ENCODE peak calls at places on chromosomes 2 and 18, in seven cellular contexts. X is right cardiac atrium, J is foreskin melanocyte, O is mesenchymal stem cell, I is NCI-H774, W is nephron progenitor cell, H is caudate nucleus. B is an unnamed sample.

GRCh38 chr2:165544897-165545296 is 75.4 kb downstream of the CSRNP3 start:
- DNase-seq in X (no peak), J (no peak), O (no peak), I (no peak), W (no peak), H (no peak), B (no peak)

GRCh38 chr2:17070711-17071110 is 405.1 kb upstream of the CYRIA start:
- DNase-seq in X (no peak), J (no peak), O (no peak), I (no peak), W (no peak), H (no peak), B (no peak)

GRCh38 chr2:65018141-65018582 is 29.0 kb downstream of the SLC1A4 start:
- DNase-seq in X (peak), J (no peak), O (no peak), I (no peak), W (no peak), H (no peak), B (no peak)

GRCh38 chr18:65435529-65435928 is 315.3 kb upstream of the CDH7 start:
- DNase-seq in X (no peak), J (peak), O (no peak), I (no peak), W (no peak), H (no peak), B (no peak)

GRCh38 chr2:37568565-37568964 is 102.9 kb downstream of the CDC42EP3 start:
- DNase-seq in X (no peak), J (no peak), O (no peak), I (no peak), W (no peak), H (no peak), B (no peak)

GRCh38 chr18:70499218-70499691 is 210.4 kb downstream of the SOCS6 start:
- DNase-seq in X (peak), J (no peak), O (no peak), I (no peak), W (no peak), H (no peak), B (no peak)

GRCh38 chr18:55732227-55733106 is 144.5 kb upstream of the TCF4 start:
- DNase-seq in X (no peak), J (no peak), O (peak), I (no peak), W (no peak), H (no peak), B (no peak)

GRCh38 chr18:64994370-64994769 is 756.4 kb upstream of the CDH7 start:
- DNase-seq in X (no peak), J (no peak), O (no peak), I (no peak), W (no peak), H (no peak), B (no peak)

GRCh38 chr2:63632382-63632781 is 43.6 kb downstream of the MDH1 start:
- DNase-seq in X (no peak), J (no peak), O (no peak), I (no peak), W (no peak), H (no peak), B (no peak)

GRCh38 chr2:72988041-72988440 is 70.7 kb downstream of the EMX1 start:
- DNase-seq in X (no peak), J (no peak), O (no peak), I (no peak), W (no peak), H (no peak), B (no peak)

GRCh38 chr2:180336550-180336949 is 329.5 kb upstream of the CWC22 start:
- DNase-seq in X (no peak), J (no peak), O (no peak), I (no peak), W (no peak), H (no peak), B (no peak)

GRCh38 chr2:151771599-151772358 is 37.5 kb upstream of the NEB start:
- DNase-seq in X (peak), J (no peak), O (peak), I (peak), W (no peak), H (no peak), B (no peak)

GRCh38 chr2:11688222-11689069 is 18.5 kb upstream of the NTSR2 start:
- DNase-seq in X (peak), J (peak), O (peak), I (peak), W (peak), H (peak), B (peak)

GRCh38 chr2:239548491-239548890 is 147.7 kb upstream of the HDAC4 start:
- DNase-seq in X (no peak), J (no peak), O (no peak), I (no peak), W (peak), H (no peak), B (no peak)

B was measured in amygdala.